ENCODE peak calls at places on chromosomes 11 and 22, in four cellular contexts. O, J, W and R are unnamed samples.

GRCh38 chr11:64792482-64792881 is 10.5 kb downstream of the MAP4K2 start:
- DNase-seq in W (no peak), O (no peak), J (no peak), R (no peak)

GRCh38 chr11:106917973-106918372 is 100.3 kb downstream of the GUCY1A2 start:
- DNase-seq in O (no peak), J (no peak), W (peak), R (peak)

GRCh38 chr11:119361056-119361787 is 14.7 kb upstream of the MFRP start:
- DNase-seq in W (peak), J (peak), O (peak), R (peak)

GRCh38 chr11:132312616-132313210 is 942.3 kb downstream of the NTM start:
- DNase-seq in O (peak), J (no peak), W (peak), R (peak)

GRCh38 chr11:62433553-62434301 is 14.9 kb downstream of the SCGB1A1 start:
- DNase-seq in J (peak), W (no peak), O (no peak), R (no peak)

GRCh38 chr11:92632510-92632909 is 336.9 kb upstream of the MTNR1B start:
- DNase-seq in O (no peak), J (no peak), W (no peak), R (no peak)

GRCh38 chr11:117022526-117022925 is 75.7 kb downstream of the SIK3 start:
- DNase-seq in J (no peak), W (no peak), O (no peak), R (no peak)

GRCh38 chr22:24474649-24475048 is 20.5 kb upstream of the UPB1 start:
- DNase-seq in J (no peak), W (no peak), O (peak), R (no peak)

GRCh38 chr11:73225851-73226250 is 7.8 kb downstream of the P2RY2 start:
- DNase-seq in O (no peak), J (no peak), W (no peak), R (no peak)

GRCh38 chr11:129724866-129725265 is 90.8 kb upstream of the TMEM45B start:
- DNase-seq in J (no peak), O (no peak), W (no peak), R (no peak)

GRCh38 chr11:62752994-62753735 is 795 bp downstream of the ZBTB3 start:
- DNase-seq in O (no peak), W (no peak), J (no peak), R (no peak)

GRCh38 chr11:106466441-106467190 is 389.2 kb downstream of the AASDHPPT start:
- DNase-seq in W (peak), O (peak), J (no peak), R (peak)

GRCh38 chr11:121452609-121453150 is at the start of gene SORL1-AS1:
- DNase-seq in J (no peak), W (no peak), O (no peak), R (no peak)

GRCh38 chr22:35436421-35436820 is 36.5 kb downstream of the MCM5 start:
- DNase-seq in J (no peak), O (no peak), W (no peak), R (no peak)

GRCh38 chr22:29205598-29206371 is at the start of gene EMID1:
- DNase-seq in J (peak), W (peak), O (peak), R (peak)

GRCh38 chr11:101477926-101478325 is 105.9 kb downstream of the TRPC6 start:
- DNase-seq in O (no peak), W (no peak), J (no peak), R (peak)

GRCh38 chr11:111598546-111598945 is 3.7 kb upstream of the SIK2 start:
- DNase-seq in O (peak), J (peak), W (no peak), R (no peak)

GRCh38 chr11:46675288-46675851 is 25.0 kb downstream of the ARHGAP1 start:
- DNase-seq in W (no peak), J (peak), O (peak), R (peak)

GRCh38 chr11:69744435-69744834 is 30.7 kb downstream of the FGF4 start:
- DNase-seq in O (peak), J (no peak), W (no peak), R (no peak)

GRCh38 chr11:96149743-96150555 is 193.0 kb downstream of the MAML2 start:
- DNase-seq in W (peak), O (peak), J (no peak), R (no peak)

GRCh38 chr11:41245184-41245583 is 214.3 kb downstream of the LRRC4C start:
- DNase-seq in W (no peak), O (peak), J (peak), R (no peak)

GRCh38 chr22:35170716-35171697 is 86.3 kb upstream of the HMGXB4 start:
- DNase-seq in J (no peak), O (no peak), W (no peak), R (no peak)

GRCh38 chr11:67463680-67464410 is 5.2 kb downstream of the TMEM134 start:
- DNase-seq in O (peak), J (peak), W (no peak), R (no peak)

DNA sequence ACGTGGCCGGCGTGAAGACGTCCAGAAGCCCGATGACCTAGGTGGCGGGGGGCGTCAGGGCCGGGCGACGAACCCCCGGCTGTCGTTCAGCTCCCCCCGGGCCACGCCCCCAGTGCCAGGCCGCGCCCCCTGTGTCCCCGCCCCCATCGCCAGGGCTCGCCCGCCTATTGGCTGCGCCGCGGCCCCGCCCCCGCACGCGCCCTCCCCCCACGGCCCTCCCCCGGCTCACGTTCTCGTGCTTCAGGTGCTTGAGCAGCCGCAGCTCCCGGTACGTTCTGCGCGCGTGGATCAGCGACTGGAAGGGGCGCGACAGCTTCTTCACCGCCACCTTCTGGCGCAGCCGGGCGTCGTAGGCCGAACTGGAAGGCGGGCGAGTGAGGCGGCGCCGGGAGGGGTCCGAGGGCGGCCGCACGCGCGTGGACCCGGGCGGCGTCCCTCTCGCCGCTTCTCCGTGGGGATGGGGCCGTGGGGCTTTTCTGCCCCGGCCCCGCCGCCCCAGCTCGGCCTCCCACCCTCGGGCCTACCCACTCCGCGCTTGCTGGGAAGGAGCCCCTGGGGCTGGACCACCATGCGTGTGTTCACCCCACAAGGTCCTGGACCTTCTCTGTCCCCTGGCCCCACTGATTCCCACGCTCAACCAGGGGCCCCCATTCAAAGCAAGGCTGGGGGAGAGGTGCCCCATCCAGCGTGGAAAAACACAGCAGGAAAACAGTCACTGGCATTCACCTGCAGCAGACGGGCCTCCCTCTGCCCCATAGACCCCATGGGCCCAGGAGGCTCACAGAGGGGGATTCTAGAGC is 2.4 kb downstream of the MAPK11 start:
- DNase-seq in O (peak), J (peak), W (peak), R (no peak)
- H3K4me3 ChIP-seq in O (no peak), J (peak), W (peak), R (no peak)

DNA sequence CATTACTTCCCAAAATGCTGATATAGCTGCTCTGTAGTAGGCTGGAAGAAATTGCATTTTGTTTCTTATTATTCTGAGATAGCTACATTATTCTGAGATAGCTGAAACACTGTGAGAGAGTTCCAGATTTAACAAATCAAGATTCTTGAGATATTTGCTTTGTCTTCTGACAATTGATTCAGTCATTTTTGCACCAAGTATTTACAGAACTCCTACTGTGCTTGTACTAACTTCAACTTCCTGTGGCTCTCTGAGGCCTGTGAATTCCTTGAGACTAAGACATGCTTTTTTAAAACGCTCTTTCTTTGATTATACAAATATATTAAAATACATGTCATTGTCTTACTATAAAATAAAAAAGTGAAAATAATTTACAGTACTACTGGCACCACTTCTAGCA is 52.7 kb downstream of the USP47 start:
- DNase-seq in J (no peak), O (peak), W (peak), R (no peak)
- H3K27ac ChIP-seq in J (no peak), O (no peak), W (peak), R (no peak)

DNA sequence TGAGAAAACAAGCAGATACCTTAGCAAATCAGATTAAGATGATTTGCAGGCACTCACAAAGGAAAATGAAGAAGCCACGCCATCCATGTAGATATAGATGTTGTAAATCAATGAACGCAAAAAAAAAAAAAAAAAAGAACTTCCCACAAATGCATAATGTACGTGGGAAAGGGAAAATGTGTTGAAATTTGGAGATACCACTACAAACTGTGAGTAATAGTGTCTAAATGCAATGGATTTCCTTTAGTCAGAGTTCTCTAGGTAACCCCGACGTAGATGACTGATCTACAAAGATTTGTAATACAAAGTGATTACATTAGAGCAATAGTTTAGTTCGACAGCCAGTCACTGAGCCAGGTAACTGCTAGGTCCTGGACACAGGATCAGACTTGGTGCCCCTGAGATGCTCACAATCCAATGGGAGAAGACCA is 785 bp upstream of the ANKRD54 start:
- DNase-seq in J (no peak), W (no peak), O (no peak), R (no peak)
- H3K4me3 ChIP-seq in J (peak), W (peak), O (peak), R (peak)

DNA sequence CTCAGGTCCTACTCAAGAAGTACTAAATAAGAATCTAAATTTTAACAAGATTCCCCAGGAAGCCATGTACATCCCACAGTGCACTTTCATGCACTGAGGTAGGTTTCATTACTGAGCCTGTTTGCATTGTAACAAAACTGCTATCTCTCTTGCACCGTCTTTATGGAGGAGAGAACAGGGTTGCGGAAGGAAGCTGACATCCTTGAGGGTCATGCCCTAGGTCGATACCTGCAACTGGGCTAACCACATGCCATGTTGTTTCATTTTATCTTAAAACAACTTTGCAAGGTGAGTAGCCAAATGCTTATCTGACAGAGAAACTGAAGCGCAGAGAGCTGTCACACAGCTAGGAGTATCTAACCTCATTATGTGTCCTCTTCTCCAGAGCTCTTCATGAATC is 656.3 kb upstream of the TENM4 start:
- DNase-seq in O (no peak), J (no peak), W (no peak), R (no peak)
- H3K27ac ChIP-seq in O (no peak), J (no peak), W (no peak), R (no peak)

GRCh38 chr11:68503792-68504191 is 43.2 kb downstream of the PPP6R3 start:
- DNase-seq in J (no peak), O (no peak), W (no peak), R (no peak)

GRCh38 chr11:68504432-68505066 is 44.0 kb downstream of the PPP6R3 start:
- DNase-seq in W (no peak), J (no peak), O (no peak), R (no peak)

GRCh38 chr11:68503281-68503687 is 42.7 kb downstream of the PPP6R3 start:
- DNase-seq in O (no peak), J (no peak), W (no peak), R (no peak)

GRCh38 chr11:68498903-68499883 is 38.6 kb downstream of the PPP6R3 start:
- DNase-seq in O (no peak), J (no peak), W (no peak), R (no peak)

DNA sequence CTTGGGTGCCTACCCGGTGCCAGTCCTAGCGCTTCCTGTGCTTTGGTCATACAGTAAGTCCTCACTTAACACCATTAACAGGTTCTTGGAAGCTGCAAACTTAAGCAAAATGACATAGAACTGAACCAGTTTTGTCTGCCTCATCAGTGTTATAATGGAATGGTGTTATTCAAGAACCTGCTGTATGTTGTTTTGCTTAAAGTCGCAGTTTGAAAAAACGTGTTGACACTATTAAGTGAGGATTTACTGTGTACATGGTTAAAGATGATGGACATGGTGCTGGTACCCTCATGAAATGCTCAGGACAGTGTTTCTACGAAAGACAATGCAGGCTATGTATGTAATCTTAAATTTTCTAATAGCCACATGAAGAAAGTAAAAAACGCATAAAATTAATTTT is 41.3 kb downstream of the PPP6R3 start:
- DNase-seq in O (no peak), J (no peak), W (no peak), R (no peak)
- H3K4me3 ChIP-seq in O (no peak), J (no peak), W (no peak), R (no peak)

DNA sequence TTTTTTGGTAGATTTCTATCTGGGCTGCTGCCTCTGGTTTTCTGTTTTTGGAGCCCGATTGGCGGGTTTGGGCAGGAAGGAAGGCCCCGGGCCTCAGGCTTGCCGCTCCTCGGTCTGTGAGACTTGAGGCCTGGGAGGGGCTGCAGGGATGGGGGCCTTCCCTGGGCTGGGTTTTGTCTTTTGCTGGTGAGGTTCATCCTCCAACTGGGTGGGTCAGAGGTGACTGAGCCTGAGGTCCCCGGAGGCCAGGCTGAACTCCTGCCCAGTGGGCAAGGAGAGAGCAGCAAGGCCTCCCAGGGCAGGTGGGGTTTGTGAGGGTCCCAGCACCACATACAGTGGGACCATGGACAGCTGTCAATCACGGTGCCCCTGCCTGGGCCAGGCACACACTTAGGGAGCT is 15.0 kb downstream of the MPPED1 start:
- DNase-seq in O (no peak), J (no peak), W (no peak), R (no peak)
- H3K27ac ChIP-seq in O (no peak), J (no peak), W (no peak), R (no peak)